ENCODE peak calls at places on chromosomes 12 and 14, in six cellular contexts. E is fibroblast of lung; W is stimulated activated naive CD4-positive, alpha-beta T cell treated with Interleukin-2 at 50 U/mL for 16 hours; U is stimulated activated CD8-positive, alpha-beta memory T cell treated with anti-CD3 and anti-CD28 coated beads, Interleukin-4, amount 100 ng/mL, for 4 hours; F is head of caudate nucleus; G is CD8-positive, alpha-beta memory T cell. R is an unnamed sample.
A peak's percentile ranks its signal among the peaks of the same experiment; 100 is the strongest.

GRCh38 chr14:98189521-98189920 is 1082.5 kb downstream of the BCL11B start:
- DNase-seq in E (no peak), W (peak; percentile 29), U (no peak), F (no peak), G (peak; percentile 74), R (no peak)

GRCh38 chr14:30417121-30417520 is 141.8 kb upstream of the G2E3 start:
- DNase-seq in E (no peak), W (no peak), U (no peak), F (no peak), G (no peak), R (no peak)

GRCh38 chr12:42372154-42372791 is 46.3 kb downstream of the PPHLN1 start:
- DNase-seq in E (peak; percentile 22), W (peak; percentile 3), U (no peak), F (peak; percentile 51), G (peak; percentile 38), R (peak; percentile 12)

GRCh38 chr14:81148635-81149034 is 72.1 kb downstream of the GTF2A1 start:
- DNase-seq in E (no peak), W (no peak), U (no peak), F (no peak), G (no peak), R (no peak)

GRCh38 chr14:90784621-90785270 is 31.5 kb downstream of the TTC7B start:
- DNase-seq in E (no peak), W (no peak), U (no peak), F (no peak), G (no peak), R (no peak)

GRCh38 chr12:59928416-59928815 is 332.6 kb downstream of the SLC16A7 start:
- DNase-seq in E (peak; percentile 8), W (no peak), U (no peak), F (no peak), G (no peak), R (no peak)

GRCh38 chr14:99597911-99598600 is 6.0 kb downstream of the CCDC85C start:
- DNase-seq in E (no peak), W (no peak), U (no peak), F (no peak), G (no peak), R (no peak)

GRCh38 chr14:91048676-91049075 is 11.8 kb downstream of the RPS6KA5 start:
- DNase-seq in E (no peak), W (no peak), U (no peak), F (no peak), G (no peak), R (no peak)

GRCh38 chr12:54411398-54412241 is 7.4 kb downstream of the ITGA5 start:
- DNase-seq in E (peak; percentile 92), W (peak; percentile 53), U (no peak), F (no peak), G (no peak), R (peak; percentile 86)

GRCh38 chr12:108190529-108190928 is 61.4 kb downstream of the WSCD2 start:
- DNase-seq in E (no peak), W (no peak), U (no peak), F (peak; percentile 48), G (no peak), R (no peak)

GRCh38 chr14:103087343-103087835 is 3.4 kb downstream of the LBHD2 start:
- DNase-seq in E (no peak), W (no peak), U (no peak), F (no peak), G (no peak), R (no peak)

GRCh38 chr12:28222959-28223662 is 32.9 kb downstream of the CCDC91 start:
- DNase-seq in E (no peak), W (no peak), U (no peak), F (no peak), G (peak; percentile 4), R (no peak)

GRCh38 chr14:69484444-69485113 is at the start of gene PLEKHD1:
- DNase-seq in E (no peak), W (no peak), U (no peak), F (no peak), G (no peak), R (no peak)

GRCh38 chr14:51004801-51005526 is 60.7 kb upstream of the PYGL start:
- DNase-seq in E (peak; percentile 79), W (no peak), U (no peak), F (no peak), G (no peak), R (no peak)

GRCh38 chr14:76500480-76500879 is 124.5 kb downstream of the ESRRB start:
- DNase-seq in E (no peak), W (no peak), U (no peak), F (no peak), G (no peak), R (no peak)

GRCh38 chr14:36684946-36685345 is 23.3 kb downstream of the PAX9 start:
- DNase-seq in E (no peak), W (no peak), U (no peak), F (no peak), G (no peak), R (no peak)

GRCh38 chr12:9325513-9325912 is 117.3 kb upstream of the PZP start:
- DNase-seq in E (no peak), W (no peak), U (no peak), F (no peak), G (no peak), R (no peak)

GRCh38 chr12:113154351-113154973 is 4.9 kb downstream of the CFAP73 start:
- DNase-seq in E (no peak), W (no peak), U (no peak), F (peak; percentile 92), G (no peak), R (no peak)

GRCh38 chr12:130799051-130799450 is 40.0 kb downstream of the STX2 start:
- DNase-seq in E (no peak), W (no peak), U (no peak), F (no peak), G (no peak), R (no peak)

GRCh38 chr12:5034605-5035004 is 9.1 kb upstream of the KCNA5 start:
- DNase-seq in E (no peak), W (no peak), U (no peak), F (no peak), G (no peak), R (no peak)

GRCh38 chr12:48446372-48446771 is 26.0 kb upstream of the ANP32D start:
- DNase-seq in E (no peak), W (no peak), U (no peak), F (no peak), G (no peak), R (no peak)

GRCh38 chr14:70896981-70897380 is 10.3 kb upstream of the PCNX1 start:
- DNase-seq in E (no peak), W (no peak), U (no peak), F (no peak), G (no peak), R (no peak)